ENCODE peak calls at places on chromosomes 12 and 14, in five cellular contexts. One of them, this sample, is unnamed.

GRCh38 chr14:90056821-90057220 is 5.0 kb upstream of the KCNK13 start:
- DNase-seq in GM12878: no peak
- DNase-seq in H1: no peak
- DNase-seq in SK-N-SH: no peak
- DNase-seq in transverse colon: no peak
- DNase-seq in this sample: no peak

GRCh38 chr12:71799105-71799504 is 40.5 kb upstream of the TBC1D15 start:
- DNase-seq in H1: no peak
- DNase-seq in transverse colon: no peak
- DNase-seq in SK-N-SH: no peak
- DNase-seq in GM12878: no peak
- DNase-seq in this sample: no peak

GRCh38 chr12:30863839-30864238 is 62.7 kb upstream of the TSPAN11 start:
- DNase-seq in transverse colon: no peak
- DNase-seq in GM12878: no peak
- DNase-seq in SK-N-SH: no peak
- DNase-seq in H1: no peak
- DNase-seq in this sample: no peak

GRCh38 chr14:30756594-30756993 is 117.8 kb upstream of the COCH start:
- DNase-seq in H1: no peak
- DNase-seq in SK-N-SH: no peak
- DNase-seq in transverse colon: no peak
- DNase-seq in GM12878: no peak
- DNase-seq in this sample: no peak

GRCh38 chr14:105529506-105530445 is 3.4 kb downstream of the TMEM121 start:
- DNase-seq in SK-N-SH: no peak
- DNase-seq in H1: no peak
- DNase-seq in GM12878: no peak
- DNase-seq in transverse colon: peak
- DNase-seq in this sample: peak

GRCh38 chr14:56423591-56423991 is 156.0 kb upstream of the TMEM260 start:
- DNase-seq in GM12878: no peak
- DNase-seq in SK-N-SH: no peak
- DNase-seq in transverse colon: no peak
- DNase-seq in H1: no peak
- DNase-seq in this sample: no peak

GRCh38 chr14:21332950-21333349 is 50.9 kb downstream of the SUPT16H start:
- DNase-seq in GM12878: no peak
- DNase-seq in SK-N-SH: no peak
- DNase-seq in H1: no peak
- DNase-seq in transverse colon: no peak
- DNase-seq in this sample: no peak

GRCh38 chr12:52892974-52893373 is 11.9 kb downstream of the KRT8 start:
- DNase-seq in H1: no peak
- DNase-seq in GM12878: no peak
- DNase-seq in transverse colon: no peak
- DNase-seq in SK-N-SH: no peak
- DNase-seq in this sample: no peak

GRCh38 chr14:22281322-22281977 is 307.6 kb downstream of the DAD1 start:
- DNase-seq in GM12878: no peak
- DNase-seq in SK-N-SH: no peak
- DNase-seq in transverse colon: no peak
- DNase-seq in H1: no peak
- DNase-seq in this sample: no peak

GRCh38 chr12:49272790-49273725 is 8.2 kb downstream of the TUBA1C start:
- DNase-seq in GM12878: no peak
- DNase-seq in SK-N-SH: no peak
- DNase-seq in H1: no peak
- DNase-seq in transverse colon: no peak
- DNase-seq in this sample: no peak

GRCh38 chr12:101040936-101041335 is 169.1 kb downstream of the SLC5A8 start:
- DNase-seq in H1: no peak
- DNase-seq in GM12878: no peak
- DNase-seq in transverse colon: no peak
- DNase-seq in SK-N-SH: no peak
- DNase-seq in this sample: no peak

GRCh38 chr12:130879781-130880389 is 8.0 kb downstream of the RAN start:
- DNase-seq in SK-N-SH: peak
- DNase-seq in GM12878: no peak
- DNase-seq in transverse colon: no peak
- DNase-seq in H1: no peak
- DNase-seq in this sample: no peak

GRCh38 chr14:104109121-104109541 is 23.6 kb downstream of the ASPG start:
- DNase-seq in H1: no peak
- DNase-seq in SK-N-SH: peak
- DNase-seq in GM12878: no peak
- DNase-seq in transverse colon: no peak
- DNase-seq in this sample: peak

GRCh38 chr14:65958664-65959562 is 527.3 kb upstream of the CCDC196 start:
- DNase-seq in H1: no peak
- DNase-seq in transverse colon: no peak
- DNase-seq in GM12878: no peak
- DNase-seq in SK-N-SH: peak
- DNase-seq in this sample: no peak

GRCh38 chr12:130872179-130873096 is 572 bp downstream of the RAN start:
- DNase-seq in SK-N-SH: peak
- DNase-seq in transverse colon: peak
- DNase-seq in H1: no peak
- DNase-seq in GM12878: no peak
- DNase-seq in this sample: peak

GRCh38 chr12:57535764-57536596 is 11.0 kb downstream of the DCTN2 start:
- DNase-seq in SK-N-SH: no peak
- DNase-seq in GM12878: no peak
- DNase-seq in H1: no peak
- DNase-seq in transverse colon: peak
- DNase-seq in this sample: peak

GRCh38 chr14:26808407-26808806 is 210.6 kb upstream of the NOVA1 start:
- DNase-seq in H1: no peak
- DNase-seq in GM12878: no peak
- DNase-seq in SK-N-SH: no peak
- DNase-seq in transverse colon: no peak
- DNase-seq in this sample: no peak

GRCh38 chr12:120598674-120599463 is 17.7 kb upstream of the POP5 start:
- DNase-seq in transverse colon: no peak
- DNase-seq in SK-N-SH: no peak
- DNase-seq in GM12878: no peak
- DNase-seq in H1: no peak
- DNase-seq in this sample: peak

GRCh38 chr14:61780125-61780524 is 17.9 kb downstream of the SNAPC1 start:
- DNase-seq in H1: no peak
- DNase-seq in transverse colon: no peak
- DNase-seq in GM12878: no peak
- DNase-seq in SK-N-SH: no peak
- DNase-seq in this sample: no peak

GRCh38 chr12:11978985-11979384 is 91.8 kb upstream of the BCL2L14 start:
- DNase-seq in transverse colon: no peak
- DNase-seq in GM12878: no peak
- DNase-seq in H1: no peak
- DNase-seq in SK-N-SH: no peak
- DNase-seq in this sample: no peak

GRCh38 chr12:86600664-86601231 is 344.6 kb upstream of the MGAT4C start:
- DNase-seq in transverse colon: no peak
- DNase-seq in H1: no peak
- DNase-seq in SK-N-SH: no peak
- DNase-seq in GM12878: no peak
- DNase-seq in this sample: no peak

GRCh38 chr14:34692898-34693227 is 21.5 kb downstream of the CFL2 start:
- DNase-seq in H1: no peak
- DNase-seq in GM12878: no peak
- DNase-seq in SK-N-SH: no peak
- DNase-seq in transverse colon: no peak
- DNase-seq in this sample: no peak
- H3K27ac ChIP-seq in H1: no peak
- H3K27ac ChIP-seq in GM12878: no peak
- H3K27ac ChIP-seq in SK-N-SH: no peak
- H3K27ac ChIP-seq in transverse colon: no peak
- H3K27ac ChIP-seq in this sample: no peak

GRCh38 chr14:63701614-63702291 is 26.1 kb downstream of the SGPP1 start:
- DNase-seq in SK-N-SH: no peak
- DNase-seq in transverse colon: no peak
- DNase-seq in H1: no peak
- DNase-seq in GM12878: no peak
- DNase-seq in this sample: no peak
- TF ChIP-seq POLR2AphosphoS5 in SK-N-SH: no peak
- TF ChIP-seq POLR2AphosphoS5 in transverse colon: no peak
- TF ChIP-seq POLR2AphosphoS5 in H1: no peak
- TF ChIP-seq POLR2AphosphoS5 in GM12878: no peak
- TF ChIP-seq POLR2AphosphoS5 in this sample: no peak

DNA sequence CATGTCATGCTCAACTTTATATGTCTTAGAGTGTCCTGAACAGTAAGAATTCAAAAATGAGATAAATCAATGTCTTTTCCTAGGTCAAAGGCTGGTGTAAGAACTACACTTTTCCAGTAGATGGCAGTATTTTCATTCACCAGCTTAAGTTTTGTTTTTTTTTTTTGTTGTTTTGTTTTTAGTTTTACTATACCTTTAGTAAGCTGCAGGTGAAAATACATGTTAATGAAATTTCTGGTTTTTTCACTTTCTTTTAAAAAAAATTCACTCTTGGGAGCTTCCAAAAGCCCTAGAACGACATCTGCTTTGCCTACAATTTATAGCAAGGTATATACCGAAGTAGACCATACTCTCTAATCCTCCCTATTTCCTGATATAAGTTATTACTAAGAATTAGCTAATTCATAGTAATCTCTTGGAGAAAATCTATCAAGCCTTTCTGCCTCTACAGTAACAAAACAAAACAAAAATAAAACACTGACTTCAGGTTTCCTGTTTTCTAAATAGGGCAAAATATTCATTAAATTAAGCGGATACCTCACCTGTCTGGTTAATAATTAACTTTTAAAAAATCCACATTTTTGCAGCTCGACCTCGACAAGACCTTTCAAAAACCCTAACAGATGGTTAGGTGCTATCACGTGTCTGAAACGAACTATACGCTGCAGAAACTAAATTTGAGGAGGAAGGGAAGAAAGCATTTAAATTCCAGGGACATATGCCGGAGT is 2.7 kb upstream of the SAMD4A start:
- DNase-seq in transverse colon: no peak
- DNase-seq in H1: no peak
- DNase-seq in SK-N-SH: peak
- DNase-seq in GM12878: no peak
- DNase-seq in this sample: no peak
- H3K27ac ChIP-seq in transverse colon: peak
- H3K27ac ChIP-seq in H1: no peak
- H3K27ac ChIP-seq in SK-N-SH: peak
- H3K27ac ChIP-seq in GM12878: no peak
- H3K27ac ChIP-seq in this sample: peak

GRCh38 chr12:124426594-124427550 is 132.0 kb downstream of the RFLNA start:
- DNase-seq in H1: no peak
- DNase-seq in transverse colon: no peak
- DNase-seq in GM12878: no peak
- DNase-seq in SK-N-SH: no peak
- DNase-seq in this sample: no peak

GRCh38 chr12:124428136-124428791 is 133.4 kb downstream of the RFLNA start:
- DNase-seq in SK-N-SH: peak
- DNase-seq in H1: no peak
- DNase-seq in transverse colon: peak
- DNase-seq in GM12878: no peak
- DNase-seq in this sample: no peak

GRCh38 chr12:124429535-124429934 is 134.6 kb downstream of the RFLNA start:
- DNase-seq in SK-N-SH: no peak
- DNase-seq in transverse colon: no peak
- DNase-seq in GM12878: no peak
- DNase-seq in H1: no peak
- DNase-seq in this sample: no peak

GRCh38 chr12:124430491-124430890 is 135.6 kb downstream of the RFLNA start:
- DNase-seq in SK-N-SH: no peak
- DNase-seq in GM12878: no peak
- DNase-seq in H1: no peak
- DNase-seq in transverse colon: no peak
- DNase-seq in this sample: no peak

GRCh38 chr12:124428792-124429281 is 133.9 kb downstream of the RFLNA start:
- DNase-seq in H1: no peak
- DNase-seq in GM12878: no peak
- DNase-seq in SK-N-SH: peak
- DNase-seq in transverse colon: no peak
- DNase-seq in this sample: no peak
- TF ChIP-seq POLR2AphosphoS5 in H1: no peak
- TF ChIP-seq POLR2AphosphoS5 in GM12878: no peak
- TF ChIP-seq POLR2AphosphoS5 in SK-N-SH: no peak
- TF ChIP-seq POLR2AphosphoS5 in transverse colon: no peak
- TF ChIP-seq POLR2AphosphoS5 in this sample: no peak

GRCh38 chr14:24171422-24172260 is at the start of gene REC8:
- DNase-seq in SK-N-SH: peak
- DNase-seq in GM12878: peak
- DNase-seq in transverse colon: peak
- DNase-seq in H1: peak
- DNase-seq in this sample: peak
- H3K27ac ChIP-seq in SK-N-SH: peak
- H3K27ac ChIP-seq in GM12878: peak
- H3K27ac ChIP-seq in transverse colon: peak
- H3K27ac ChIP-seq in H1: no peak
- H3K27ac ChIP-seq in this sample: peak

GRCh38 chr12:2262449-2262848 is 209.7 kb downstream of the CACNA1C start:
- DNase-seq in SK-N-SH: no peak
- DNase-seq in transverse colon: no peak
- DNase-seq in H1: no peak
- DNase-seq in GM12878: no peak
- DNase-seq in this sample: no peak

GRCh38 chr12:2265461-2266167 is 212.8 kb downstream of the CACNA1C start:
- DNase-seq in SK-N-SH: peak
- DNase-seq in H1: no peak
- DNase-seq in GM12878: no peak
- DNase-seq in transverse colon: no peak
- DNase-seq in this sample: no peak

GRCh38 chr12:2263921-2264320 is 211.1 kb downstream of the CACNA1C start:
- DNase-seq in SK-N-SH: no peak
- DNase-seq in H1: no peak
- DNase-seq in transverse colon: no peak
- DNase-seq in GM12878: no peak
- DNase-seq in this sample: no peak

GRCh38 chr12:2266666-2267623 is 214.2 kb downstream of the CACNA1C start:
- DNase-seq in transverse colon: peak
- DNase-seq in H1: no peak
- DNase-seq in SK-N-SH: no peak
- DNase-seq in GM12878: no peak
- DNase-seq in this sample: no peak

DNA sequence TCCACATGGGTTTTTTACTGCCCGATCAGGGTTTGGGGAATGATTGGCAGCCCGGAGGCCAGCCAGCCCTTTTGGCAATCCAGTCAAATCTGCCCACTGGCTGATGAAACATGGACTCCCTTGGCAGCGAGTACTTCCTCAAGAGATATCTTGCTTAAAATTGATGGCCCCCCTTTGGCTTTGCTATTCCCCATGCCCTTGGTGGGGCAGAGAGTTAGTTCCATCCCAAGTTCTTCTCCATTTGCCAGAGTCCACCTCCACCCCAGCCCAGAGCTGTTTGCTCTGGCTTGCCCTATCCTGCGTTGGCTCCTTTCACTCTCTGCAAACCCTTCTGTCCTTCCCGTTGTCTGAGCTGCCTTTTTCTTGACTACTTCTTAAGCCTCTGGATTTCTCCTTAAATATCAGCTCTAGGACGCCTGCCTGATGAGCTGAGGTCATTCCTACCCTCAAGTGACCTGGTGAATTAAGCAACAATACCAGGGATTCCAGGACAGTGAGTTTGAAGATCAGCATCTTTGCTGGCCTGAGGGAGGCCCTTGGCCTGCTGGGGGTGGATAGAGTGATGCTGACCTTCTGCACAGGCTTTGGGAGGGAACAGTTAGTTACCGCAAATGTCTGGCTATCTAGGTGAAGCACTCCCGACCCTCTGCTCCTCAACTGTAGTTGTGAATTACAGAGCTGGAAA is 212.0 kb downstream of the CACNA1C start:
- DNase-seq in H1: no peak
- DNase-seq in transverse colon: peak
- DNase-seq in SK-N-SH: no peak
- DNase-seq in GM12878: no peak
- DNase-seq in this sample: no peak
- TF ChIP-seq POLR2AphosphoS5 in H1: no peak
- TF ChIP-seq POLR2AphosphoS5 in transverse colon: peak
- TF ChIP-seq POLR2AphosphoS5 in SK-N-SH: peak
- TF ChIP-seq POLR2AphosphoS5 in GM12878: no peak
- TF ChIP-seq POLR2AphosphoS5 in this sample: peak

This sample was measured in stomach.